ENCODE peak calls at places on chromosomes 6 and 20, in six cellular contexts. X is GM23338; D is AG10803; M is uterus; T is choroid plexus epithelial cell; W is CD8-positive, alpha-beta T cell. A is an unnamed sample.

GRCh38 chr6:53476979-53477378 is 67.9 kb downstream of the GCLC start:
- DNase-seq in X (no peak), D (peak), M (no peak), T (peak), W (no peak), A (no peak)

GRCh38 chr20:5172167-5172586 is 45.4 kb downstream of the CDS2 start:
- DNase-seq in X (no peak), D (no peak), M (no peak), T (no peak), W (no peak), A (no peak)

GRCh38 chr6:121394151-121394550 is 41.3 kb upstream of the GJA1 start:
- DNase-seq in X (no peak), D (no peak), M (no peak), T (no peak), W (no peak), A (no peak)

GRCh38 chr6:1609662-1610496 is at the start of gene FOXC1:
- DNase-seq in X (peak), D (peak), M (peak), T (peak), W (no peak), A (peak)

GRCh38 chr6:42963855-42964605 is 3.5 kb downstream of the GNMT start:
- DNase-seq in X (peak), D (peak), M (no peak), T (peak), W (peak), A (no peak)

GRCh38 chr6:149317656-149318571 is at the start of gene TAB2:
- DNase-seq in X (peak), D (no peak), M (peak), T (peak), W (peak), A (no peak)

GRCh38 chr6:27684264-27685211 is 211.6 kb upstream of the ZNF184 start:
- DNase-seq in X (peak), D (peak), M (no peak), T (peak), W (peak), A (peak)

GRCh38 chr6:78615430-78615904 is 251.9 kb upstream of the IRAK1BP1 start:
- DNase-seq in X (no peak), D (no peak), M (no peak), T (peak), W (no peak), A (no peak)

GRCh38 chr6:42136508-42137191 is 5.8 kb downstream of the C6orf132 start:
- DNase-seq in X (peak), D (peak), M (no peak), T (peak), W (peak), A (no peak)

GRCh38 chr6:168255283-168255881 is 64.2 kb downstream of the DACT2 start:
- DNase-seq in X (no peak), D (no peak), M (no peak), T (no peak), W (no peak), A (no peak)

GRCh38 chr6:159691133-159691962 is 1.7 kb downstream of the SOD2 start:
- DNase-seq in X (peak), D (peak), M (peak), T (peak), W (no peak), A (peak)

GRCh38 chr6:169617562-169617961 is 84.3 kb downstream of the WDR27 start:
- DNase-seq in X (no peak), D (no peak), M (no peak), T (no peak), W (no peak), A (no peak)

GRCh38 chr20:48615871-48616270 is 211.9 kb downstream of the PREX1 start:
- DNase-seq in X (no peak), D (no peak), M (no peak), T (no peak), W (no peak), A (no peak)

GRCh38 chr20:53444386-53444785 is 149.3 kb downstream of the ZNF217 start:
- DNase-seq in X (no peak), D (no peak), M (no peak), T (no peak), W (no peak), A (no peak)

GRCh38 chr6:117110737-117111136 is 154.6 kb upstream of the VGLL2 start:
- DNase-seq in X (no peak), D (no peak), M (no peak), T (no peak), W (no peak), A (no peak)

DNA sequence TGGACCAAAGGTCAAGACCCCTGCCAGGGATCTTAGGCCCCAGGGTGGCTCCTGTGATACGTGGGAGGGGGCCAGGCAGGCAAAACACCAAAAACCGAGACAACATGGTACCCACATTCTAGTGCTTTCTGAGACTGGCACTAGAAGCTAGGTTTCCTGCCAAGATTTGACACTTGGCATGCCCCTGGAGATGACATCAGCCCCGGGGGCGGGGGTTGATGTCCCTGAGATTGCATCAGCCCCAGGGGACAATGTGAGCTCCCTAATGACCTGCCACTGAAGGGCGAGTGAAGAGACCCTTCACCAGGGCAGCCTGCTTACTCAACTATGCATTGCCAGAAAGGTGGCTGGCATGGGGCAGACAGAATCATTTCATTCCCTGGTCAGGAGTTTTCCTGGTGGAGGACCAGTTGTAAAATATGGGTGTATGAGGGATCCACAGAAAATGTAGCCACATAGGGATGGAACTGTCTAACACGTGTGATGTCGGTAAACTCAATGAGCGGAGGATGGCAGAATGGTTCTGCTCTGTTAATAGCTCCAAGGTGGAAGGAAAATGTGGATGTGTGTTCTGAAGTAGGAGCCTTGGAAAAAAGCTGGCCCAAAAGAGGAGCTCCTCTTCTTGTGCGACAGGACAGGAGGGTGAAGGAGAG is 219.7 kb downstream of the UNC5CL start:
- DNase-seq in X (no peak), D (peak), M (no peak), T (no peak), W (no peak), A (no peak)
- TF ChIP-seq CTCF in X (no peak), D (no peak), M (no peak), T (no peak), W (no peak), A (no peak)

DNA sequence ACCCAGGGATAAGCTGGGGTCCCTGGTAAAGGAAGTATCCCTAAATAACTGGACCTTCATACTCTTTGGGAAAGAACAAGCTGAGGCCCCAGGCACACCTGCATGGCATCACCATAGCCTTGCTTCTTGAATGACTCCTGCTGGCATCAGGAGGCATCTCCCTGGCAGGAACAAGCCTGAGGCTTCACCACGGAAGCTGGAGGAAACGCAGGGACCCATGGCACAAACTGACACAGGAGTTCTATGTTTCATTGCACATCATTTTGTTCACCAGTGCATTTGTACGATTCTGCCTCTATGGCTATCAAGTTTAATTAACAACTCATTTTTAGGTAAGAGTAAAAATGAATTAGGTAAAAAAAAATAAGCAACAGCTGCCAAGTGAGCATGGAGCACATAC is 619 bp upstream of the PDE7B start:
- DNase-seq in X (no peak), D (no peak), M (no peak), T (no peak), W (no peak), A (no peak)
- H3K4me3 ChIP-seq in X (no peak), D (peak), M (no peak), T (no peak), W (no peak), A (no peak)

GRCh38 chr6:50123686-50124085 is 74.0 kb upstream of the DEFB112 start:
- DNase-seq in X (no peak), D (no peak), M (no peak), T (no peak), W (no peak), A (no peak)

GRCh38 chr6:50124572-50124971 is 74.8 kb upstream of the DEFB112 start:
- DNase-seq in X (no peak), D (no peak), M (no peak), T (no peak), W (no peak), A (no peak)

DNA sequence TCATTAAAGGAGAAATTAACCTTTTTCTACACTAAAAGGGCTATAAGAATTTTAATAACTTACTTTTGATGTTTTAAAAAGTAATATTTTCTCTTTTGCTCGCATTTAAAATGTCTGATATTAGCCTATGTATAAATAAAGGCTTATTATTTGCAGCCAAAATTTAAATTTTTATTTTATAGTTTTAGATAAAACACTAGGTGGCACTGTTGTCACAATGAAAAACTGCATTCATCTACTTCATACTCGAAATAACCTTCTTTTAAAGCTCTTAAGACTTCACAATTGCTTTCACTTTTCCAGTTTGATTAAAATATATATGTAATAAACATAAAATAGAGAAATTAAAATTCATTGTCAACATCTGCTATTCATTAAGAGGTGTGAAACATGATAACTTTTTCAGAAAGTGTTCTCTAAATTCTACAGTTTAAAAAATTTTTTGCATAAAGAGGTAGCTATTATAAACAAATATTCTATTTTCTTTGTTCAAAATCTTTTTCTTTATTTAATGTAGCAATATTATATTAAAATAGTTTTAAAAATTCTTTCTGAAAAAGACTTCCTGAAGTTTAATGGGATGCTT is 78.8 kb upstream of the DEFB112 start:
- DNase-seq in X (peak), D (peak), M (no peak), T (peak), W (no peak), A (no peak)
- TF ChIP-seq CTCF in X (peak), D (peak), M (no peak), T (peak), W (peak), A (peak)

GRCh38 chr6:133591330-133591729 is 297.6 kb upstream of the TCF21 start:
- DNase-seq in X (no peak), D (peak), M (no peak), T (no peak), W (no peak), A (no peak)
- H3K4me3 ChIP-seq in X (no peak), D (no peak), M (no peak), T (no peak), W (no peak), A (no peak)

DNA sequence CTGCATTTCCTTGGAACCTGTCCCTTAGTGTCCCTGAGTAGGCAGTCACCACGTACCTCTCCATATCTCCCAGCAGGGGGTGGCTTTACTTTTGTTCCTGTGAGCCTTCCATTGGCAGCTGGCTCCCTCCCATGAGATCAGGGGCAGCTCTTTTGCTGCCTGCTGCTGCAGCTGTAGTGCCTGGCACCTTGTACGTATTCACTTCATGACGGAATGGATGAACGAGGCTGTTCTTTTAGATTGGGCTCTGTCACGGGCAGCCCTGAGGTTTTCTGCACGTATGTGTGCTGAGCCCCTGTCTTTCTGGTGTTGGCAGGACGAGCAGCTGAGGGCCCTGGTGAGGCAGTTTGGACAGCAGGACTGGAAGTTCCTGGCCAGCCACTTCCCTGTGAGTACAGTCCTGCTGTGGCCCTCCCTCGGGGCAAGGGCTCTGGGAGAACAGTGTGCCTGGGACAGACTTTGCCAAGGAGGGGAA is 14.6 kb downstream of the MYBL2 start:
- DNase-seq in X (peak), D (peak), M (no peak), T (no peak), W (no peak), A (no peak)
- TF ChIP-seq CTCF in X (no peak), D (peak), M (no peak), T (no peak), W (no peak), A (peak)

A was measured in HFF-Myc.